ENCODE peak calls at places on chromosomes 6 and 20, in six cellular contexts. Y is heart left ventricle, N is AG10803, L is breast epithelium, I is NB4, G is choroid plexus epithelial cell. J is an unnamed sample.

GRCh38 chr6:7137335-7138106 is 29.8 kb downstream of the RREB1 start:
- DNase-seq in Y (peak), L (no peak), I (peak), N (peak), G (peak), J (peak)

GRCh38 chr20:51698252-51698651 is 69.9 kb downstream of the ATP9A start:
- DNase-seq in I (no peak), N (no peak), L (no peak), Y (no peak), G (no peak), J (no peak)

GRCh38 chr6:139423970-139424667 is 49.7 kb upstream of the CITED2 start:
- DNase-seq in Y (no peak), G (no peak), I (no peak), N (no peak), L (no peak), J (no peak)

GRCh38 chr6:68635706-68636513 is 828 bp downstream of the ADGRB3 start:
- DNase-seq in I (no peak), Y (peak), L (no peak), N (no peak), G (peak), J (peak)

GRCh38 chr20:62819494-62820174 is 2.8 kb downstream of the COL9A3 start:
- DNase-seq in N (no peak), I (no peak), L (no peak), G (peak), Y (no peak), J (peak)

GRCh38 chr20:17059465-17059864 is 167.4 kb upstream of the PCSK2 start:
- DNase-seq in L (no peak), Y (no peak), I (peak), G (peak), N (peak), J (no peak)

GRCh38 chr6:13436691-13437568 is 50.5 kb downstream of the GFOD1 start:
- DNase-seq in I (no peak), G (no peak), L (no peak), Y (no peak), N (no peak), J (no peak)

GRCh38 chr6:27605401-27606342 is 132.8 kb upstream of the ZNF184 start:
- DNase-seq in G (peak), N (peak), Y (no peak), I (no peak), L (no peak), J (peak)

GRCh38 chr6:22828179-22829062 is 259.1 kb downstream of the HDGFL1 start:
- DNase-seq in N (peak), L (peak), G (peak), Y (peak), I (peak), J (peak)

GRCh38 chr20:50320910-50321796 is 130.5 kb downstream of the CEBPB start:
- DNase-seq in G (peak), N (peak), I (peak), L (peak), Y (peak), J (peak)

GRCh38 chr20:38926934-38927616 is 858 bp downstream of the FAM83D start:
- DNase-seq in Y (no peak), N (peak), G (peak), L (no peak), I (no peak), J (peak)

GRCh38 chr20:32958574-32958973 is 45.7 kb downstream of the SUN5 start:
- DNase-seq in G (no peak), I (no peak), N (no peak), Y (no peak), L (no peak), J (no peak)

GRCh38 chr6:129586815-129587214 is 123.2 kb downstream of the ARHGAP18 start:
- DNase-seq in I (no peak), L (no peak), N (no peak), G (no peak), Y (no peak), J (peak)

GRCh38 chr6:169972736-169973135 is 221.3 kb downstream of the ERMARD start:
- DNase-seq in I (no peak), Y (no peak), L (no peak), N (no peak), G (no peak), J (no peak)

GRCh38 chr6:68774843-68775242 is 139.8 kb downstream of the ADGRB3 start:
- DNase-seq in I (no peak), L (no peak), N (no peak), Y (no peak), G (no peak), J (no peak)

GRCh38 chr20:40192083-40192482 is 497.0 kb downstream of the MAFB start:
- DNase-seq in Y (no peak), N (peak), I (peak), G (no peak), L (no peak), J (no peak)

GRCh38 chr6:144195671-144196070 is 45.4 kb downstream of the STX11 start:
- DNase-seq in G (peak), L (no peak), Y (no peak), N (peak), I (no peak), J (no peak)

GRCh38 chr6:149897015-149897697 is 757 bp downstream of the RAET1E start:
- DNase-seq in Y (peak), L (peak), N (peak), I (no peak), G (peak), J (peak)

DNA sequence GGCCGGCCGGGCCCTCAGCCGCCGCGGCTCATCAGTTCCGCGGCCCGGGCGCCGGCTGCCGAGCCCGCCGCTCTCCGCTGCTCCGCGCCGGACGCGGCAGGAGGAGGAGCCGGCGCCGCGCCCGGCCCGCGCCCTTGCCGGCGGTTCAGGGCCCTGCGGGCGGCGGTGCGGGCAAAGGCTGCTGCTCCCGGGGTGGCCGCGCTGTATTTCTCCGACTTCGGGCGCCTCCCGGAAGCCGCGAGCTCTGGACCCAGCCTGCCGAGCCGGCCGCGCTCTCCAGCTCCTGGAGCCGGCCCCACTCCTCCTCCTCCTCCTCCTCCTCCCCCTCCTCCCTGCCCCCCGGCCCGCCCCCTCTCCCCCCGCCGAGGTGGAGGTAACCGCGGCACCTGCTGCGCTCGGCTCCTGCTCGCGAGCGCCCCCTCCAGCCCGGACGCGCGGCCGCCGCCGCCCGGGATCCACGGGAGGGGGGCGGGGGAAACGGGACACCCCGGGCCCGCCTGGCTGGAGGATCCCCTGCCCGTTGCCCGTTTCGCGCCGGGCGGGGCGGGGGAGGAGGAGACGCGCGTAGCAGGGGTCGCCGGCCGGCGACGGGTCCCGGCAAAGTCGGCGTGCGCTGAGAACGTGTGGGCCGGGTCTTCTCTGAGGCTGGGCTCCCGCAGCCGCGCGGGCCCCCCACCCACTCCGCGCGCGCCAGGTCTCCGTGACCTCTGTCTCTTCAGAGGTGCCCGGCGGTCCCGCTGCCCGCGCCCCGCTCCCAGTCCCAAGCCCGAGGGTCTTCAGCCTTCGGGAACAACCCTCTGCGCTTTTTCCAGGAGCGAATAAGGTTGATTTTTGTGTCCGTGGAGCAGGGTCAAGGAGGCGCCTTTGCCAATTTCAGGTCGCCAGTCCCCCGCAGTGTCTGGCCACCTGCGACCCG is at the start of gene SLC22A23:
- DNase-seq in Y (peak), G (peak), N (peak), L (peak), I (peak), J (no peak)
- H3K4me3 ChIP-seq in Y (peak), G (peak), N (peak), L (peak), I (no peak), J (peak)

GRCh38 chr20:44618318-44618731 is 33.2 kb downstream of the ADA start:
- DNase-seq in N (no peak), I (no peak), G (no peak), L (no peak), Y (no peak), J (no peak)

GRCh38 chr20:44615169-44615791 is 32.9 kb downstream of the PKIG start:
- DNase-seq in I (no peak), L (no peak), N (no peak), G (no peak), Y (peak), J (no peak)

GRCh38 chr20:44614525-44614924 is 32.1 kb downstream of the PKIG start:
- DNase-seq in N (no peak), L (no peak), I (no peak), Y (peak), G (no peak), J (no peak)

GRCh38 chr20:44616604-44616964 is 34.2 kb downstream of the PKIG start:
- DNase-seq in Y (peak), G (no peak), I (no peak), N (no peak), L (no peak), J (no peak)

DNA sequence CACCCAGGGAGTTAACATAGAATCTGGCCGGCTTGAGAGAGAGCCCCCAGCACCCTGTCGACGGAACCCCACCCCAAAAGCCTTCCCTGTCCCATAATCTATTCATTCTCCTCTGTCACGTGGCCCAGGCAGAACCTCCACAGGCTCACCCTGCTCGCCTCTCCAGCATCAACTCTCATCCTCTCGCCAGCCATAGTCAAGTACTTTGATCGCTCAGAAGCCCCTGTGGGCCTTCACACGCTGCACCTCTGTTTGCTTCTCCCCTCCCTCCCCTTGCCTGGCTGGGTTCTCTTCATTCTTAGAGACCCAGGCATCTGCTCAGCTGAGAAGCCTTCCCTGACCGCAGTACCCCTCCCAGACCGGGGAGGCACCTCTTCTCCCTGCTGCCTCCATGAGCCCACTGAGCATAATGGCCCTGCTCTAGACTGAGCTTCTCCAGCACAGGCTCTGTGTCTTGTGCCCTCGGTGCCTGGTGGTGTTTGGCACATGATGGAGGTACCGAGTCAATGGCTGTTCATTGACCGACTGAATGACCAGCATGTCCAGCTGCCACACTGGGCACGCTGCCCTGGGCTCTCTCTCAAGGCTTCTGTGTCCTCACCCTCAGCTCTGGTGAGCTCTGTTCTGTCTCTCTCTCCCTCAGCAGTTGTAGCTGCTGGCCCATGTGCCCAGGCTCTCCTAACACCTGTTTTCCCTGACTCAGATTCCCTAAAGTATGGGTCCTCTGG is 33.7 kb downstream of the PKIG start:
- DNase-seq in G (no peak), N (no peak), Y (no peak), I (no peak), L (no peak), J (no peak)
- TF ChIP-seq CTCF in G (no peak), N (no peak), Y (no peak), I (no peak), L (no peak), J (no peak)

DNA sequence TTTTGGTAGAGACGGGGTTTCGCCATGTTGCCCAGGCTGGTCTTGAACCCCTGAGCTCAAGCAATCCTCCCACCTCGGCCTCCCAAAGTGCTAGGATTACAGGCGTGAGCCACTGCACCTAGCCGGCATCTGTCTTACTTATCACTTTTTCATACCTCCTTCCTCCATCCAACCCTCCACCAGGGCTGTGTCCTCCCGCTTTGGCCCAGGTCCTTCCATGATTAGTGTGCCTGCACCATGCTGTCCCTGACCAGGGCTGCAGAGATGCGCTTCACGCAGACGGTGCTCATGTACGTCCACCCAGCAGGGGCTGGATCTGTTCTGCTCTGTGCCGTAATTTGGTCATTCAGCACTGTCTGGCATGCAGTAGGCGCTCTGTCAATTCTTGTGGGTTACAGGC is 85.8 kb downstream of the SRC start:
- DNase-seq in I (no peak), Y (no peak), N (no peak), L (no peak), G (no peak), J (no peak)
- H3K4me3 ChIP-seq in I (no peak), Y (no peak), N (no peak), L (no peak), G (no peak), J (no peak)

GRCh38 chr6:35330541-35331119 is 11.7 kb upstream of the PPARD start:
- DNase-seq in G (no peak), Y (no peak), L (no peak), I (no peak), N (no peak), J (no peak)

GRCh38 chr6:35328108-35328723 is 14.1 kb upstream of the PPARD start:
- DNase-seq in N (no peak), G (no peak), Y (no peak), I (no peak), L (no peak), J (no peak)

DNA sequence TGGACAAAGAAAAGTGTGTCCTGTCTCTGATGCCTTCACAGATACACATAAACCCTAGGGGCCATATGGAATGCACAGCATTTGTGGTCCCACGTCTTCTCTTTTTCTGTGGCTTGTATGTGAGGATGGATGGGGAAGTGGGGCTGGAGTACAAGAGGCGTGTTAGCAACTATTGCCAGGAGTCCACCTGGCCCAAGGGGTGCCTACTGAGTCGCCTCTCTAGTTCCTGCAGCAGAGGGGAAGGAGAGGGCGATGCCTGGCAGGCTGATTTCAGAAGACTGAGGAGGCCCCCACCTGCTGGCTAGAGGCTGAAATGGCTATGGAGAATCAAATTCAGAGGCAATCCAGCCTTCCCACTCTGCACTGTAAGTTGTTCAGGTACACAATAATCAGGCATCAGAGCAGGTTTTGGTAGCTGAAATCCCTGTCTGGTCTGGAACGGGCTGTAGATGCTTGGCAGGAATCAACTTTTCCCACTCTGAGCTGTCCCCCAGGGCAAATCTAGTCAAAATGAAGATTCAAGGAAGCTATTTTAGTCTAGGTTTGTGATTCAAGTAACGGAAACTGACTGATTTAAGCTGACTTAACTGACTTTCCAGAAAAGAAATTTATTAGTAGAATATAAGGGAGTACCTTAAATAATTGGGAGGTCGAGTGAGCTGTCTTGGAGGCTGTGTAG is 14.9 kb upstream of the PPARD start:
- DNase-seq in G (peak), I (peak), N (peak), Y (peak), L (no peak), J (peak)
- TF ChIP-seq CTCF in G (peak), I (peak), N (peak), Y (peak), L (no peak), J (peak)

DNA sequence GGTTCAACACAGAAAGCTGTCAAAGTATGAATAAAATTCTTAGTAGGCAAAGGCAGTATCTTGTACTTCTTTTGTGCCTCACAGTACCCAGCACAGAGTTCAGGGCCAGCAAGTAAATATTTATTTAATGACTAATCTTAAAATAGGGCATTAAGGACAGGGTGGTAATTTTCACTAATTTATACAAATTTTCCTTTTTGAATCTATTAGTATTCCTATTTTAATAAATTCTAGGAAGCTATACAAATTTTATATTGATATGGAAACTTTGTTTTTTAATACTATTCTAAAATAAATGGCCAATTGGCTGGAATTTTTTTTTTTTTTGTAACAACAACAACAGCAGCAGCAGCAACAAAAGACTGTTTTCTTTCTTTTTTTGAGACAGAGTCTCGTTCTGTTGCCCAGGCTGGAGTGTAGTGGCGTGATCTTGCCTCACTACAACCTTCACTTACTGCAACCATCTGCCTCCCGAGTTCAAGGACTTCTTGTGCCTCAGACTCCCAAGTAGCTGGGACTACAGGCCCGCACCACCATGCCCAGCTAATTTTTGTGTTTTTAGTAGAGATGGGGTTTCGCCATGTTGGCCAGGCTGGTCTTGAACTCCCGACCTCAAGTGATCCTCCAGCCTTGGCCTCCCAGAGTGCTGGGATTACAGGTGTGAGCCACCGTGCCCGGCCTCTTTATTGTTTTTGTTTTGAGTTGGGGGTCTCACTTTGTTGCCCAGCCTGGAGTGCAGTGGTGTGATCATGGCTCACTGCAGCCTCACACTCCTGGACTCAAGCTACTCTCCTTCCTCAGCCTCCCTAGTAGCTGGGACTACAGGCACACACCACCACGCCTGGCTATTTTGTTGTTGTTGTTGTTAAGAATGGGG is 85.2 kb downstream of the FKBP5 start:
- DNase-seq in I (no peak), N (no peak), Y (no peak), L (no peak), G (no peak), J (peak)
- H3K4me3 ChIP-seq in I (no peak), N (no peak), Y (peak), L (no peak), G (no peak), J (no peak)

DNA sequence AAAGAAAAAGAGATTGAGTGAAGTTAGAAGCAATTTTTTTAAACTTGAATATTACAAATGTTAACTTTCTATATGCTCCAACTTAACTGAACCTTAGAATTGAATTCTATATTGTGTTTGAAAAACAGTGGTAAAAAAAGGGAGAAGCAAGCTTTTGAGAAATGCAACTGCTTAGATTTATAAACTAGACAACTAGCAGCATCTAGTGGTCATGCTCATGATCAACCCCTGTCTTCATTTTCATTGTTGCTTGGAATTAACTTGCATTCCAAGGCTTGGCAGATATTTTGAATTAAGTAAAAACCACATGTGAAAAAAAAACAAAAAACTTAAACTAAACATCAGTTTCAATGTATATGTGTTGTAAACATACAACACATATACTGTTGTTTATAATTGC is 113.1 kb downstream of the C6orf58 start:
- DNase-seq in G (peak), Y (no peak), N (peak), I (peak), L (no peak), J (peak)
- TF ChIP-seq CTCF in G (peak), Y (peak), N (peak), I (peak), L (no peak), J (peak)

GRCh38 chr6:89214197-89214596 is 3.0 kb downstream of the GABRR1 start:
- DNase-seq in I (no peak), L (no peak), N (no peak), G (no peak), Y (no peak), J (no peak)
- H3K4me3 ChIP-seq in I (no peak), L (no peak), N (no peak), G (no peak), Y (no peak), J (no peak)